ENCODE peak calls at places on chromosomes 1 and 21, in six cellular contexts. W is HEK293T, Y is IMR-90, S is K562, M is HepG2, U is GM12878. C is an unnamed sample.

GRCh38 chr1:204350857-204351573 is 8.7 kb downstream of the PLEKHA6 start:
- DNase-seq in S (peak), W (no peak), U (no peak), Y (peak), M (no peak), C (no peak)

GRCh38 chr1:54812801-54813478 is 11.8 kb upstream of the TTC22 start:
- DNase-seq in Y (no peak), S (no peak), U (peak), W (no peak), M (no peak), C (no peak)

GRCh38 chr1:214566158-214567104 is 15.0 kb upstream of the PTPN14 start:
- DNase-seq in M (no peak), W (no peak), S (no peak), U (no peak), Y (peak), C (peak)

GRCh38 chr1:55441474-55441873 is 226.3 kb upstream of the USP24 start:
- DNase-seq in W (no peak), S (no peak), Y (peak), U (no peak), M (no peak), C (no peak)

GRCh38 chr1:202302166-202302565 is 39.6 kb downstream of the UBE2T start:
- DNase-seq in W (no peak), M (no peak), U (no peak), Y (no peak), S (no peak), C (no peak)

GRCh38 chr1:8077120-8077573 is 51.0 kb upstream of the ERRFI1 start:
- DNase-seq in W (no peak), Y (peak), S (peak), U (no peak), M (peak), C (peak)

GRCh38 chr1:165543651-165544452 is at the start of gene LRRC52:
- DNase-seq in S (no peak), M (no peak), U (no peak), W (no peak), Y (no peak), C (no peak)

GRCh38 chr1:7940745-7941436 is at the start of gene TNFRSF9:
- DNase-seq in Y (peak), M (no peak), S (peak), W (peak), U (no peak), C (peak)

GRCh38 chr1:95169544-95169943 is 52.4 kb downstream of the TLCD4 start:
- DNase-seq in Y (no peak), W (no peak), U (no peak), M (peak), S (peak), C (peak)

GRCh38 chr1:89149229-89149628 is 23.3 kb upstream of the GBP2 start:
- DNase-seq in U (no peak), Y (peak), S (no peak), M (peak), W (no peak), C (no peak)

GRCh38 chr1:61079898-61080336 is 2.4 kb upstream of the NFIA start:
- DNase-seq in U (no peak), Y (peak), W (peak), M (peak), S (peak), C (no peak)

GRCh38 chr1:200890818-200891773 is 3.6 kb upstream of the INAVA start:
- DNase-seq in W (peak), M (peak), U (no peak), Y (peak), S (no peak), C (peak)

GRCh38 chr1:209751627-209752231 is 4.1 kb upstream of the TRAF3IP3 start:
- DNase-seq in W (no peak), Y (no peak), M (no peak), S (no peak), U (peak), C (no peak)

GRCh38 chr21:34243562-34243961 is 120.2 kb upstream of the KCNE2 start:
- DNase-seq in U (no peak), M (peak), W (peak), S (peak), Y (peak), C (peak)

GRCh38 chr1:224499204-224499603 is 64.6 kb upstream of the WDR26 start:
- DNase-seq in S (peak), M (no peak), U (no peak), W (no peak), Y (no peak), C (no peak)

GRCh38 chr1:25478633-25479032 is 47.9 kb downstream of the MACO1 start:
- DNase-seq in Y (no peak), S (no peak), U (no peak), M (no peak), W (no peak), C (no peak)

GRCh38 chr1:13661539-13661938 is 38.4 kb upstream of the PRDM2 start:
- DNase-seq in M (no peak), W (no peak), S (no peak), Y (no peak), U (no peak), C (no peak)

GRCh38 chr1:67812225-67812624 is 21.0 kb downstream of the GNG12 start:
- DNase-seq in S (no peak), Y (no peak), M (no peak), U (no peak), W (no peak), C (no peak)

GRCh38 chr1:1175221-1176062 is 1.8 kb downstream of the TTLL10 start:
- DNase-seq in M (no peak), Y (no peak), S (no peak), U (no peak), W (no peak), C (no peak)

GRCh38 chr1:175009532-175009931 is 9.8 kb downstream of the CACYBP start:
- DNase-seq in U (no peak), W (no peak), M (no peak), S (no peak), Y (no peak), C (no peak)

GRCh38 chr1:236514703-236515442 is 8.9 kb upstream of the LGALS8 start:
- DNase-seq in M (peak), U (no peak), S (no peak), W (no peak), Y (no peak), C (peak)

GRCh38 chr1:88892146-88892877 is 945 bp upstream of the GTF2B start:
- DNase-seq in S (no peak), U (no peak), M (peak), Y (peak), W (peak), C (peak)

GRCh38 chr1:209768354-209768774 is 12.5 kb downstream of the TRAF3IP3 start:
- DNase-seq in M (no peak), W (no peak), U (peak), Y (no peak), S (no peak), C (no peak)

GRCh38 chr21:21860888-21861287 is 862.7 kb downstream of the NCAM2 start:
- DNase-seq in M (no peak), Y (peak), W (no peak), U (no peak), S (no peak), C (no peak)

GRCh38 chr1:61227857-61228557 is 145.6 kb downstream of the NFIA start:
- DNase-seq in M (no peak), Y (no peak), U (no peak), W (no peak), S (no peak), C (no peak)

GRCh38 chr1:209412036-209412435 is 171.5 kb upstream of the CAMK1G start:
- DNase-seq in S (no peak), W (no peak), M (no peak), Y (peak), U (no peak), C (no peak)

GRCh38 chr1:182968846-182969734 is 16.1 kb upstream of the SHCBP1L start:
- DNase-seq in S (no peak), U (no peak), M (peak), W (no peak), Y (no peak), C (no peak)

GRCh38 chr1:156376958-156377919 is 8.2 kb downstream of the RHBG start:
- DNase-seq in U (no peak), Y (no peak), W (no peak), S (no peak), M (no peak), C (no peak)

GRCh38 chr1:199322278-199322677 is 683.4 kb downstream of the PTPRC start:
- DNase-seq in Y (no peak), U (no peak), M (no peak), S (no peak), W (no peak), C (no peak)

GRCh38 chr1:30452925-30453324 is 270.5 kb downstream of the MATN1 start:
- DNase-seq in Y (no peak), U (no peak), W (no peak), S (no peak), M (no peak), C (no peak)

GRCh38 chr1:117828206-117828605 is 101.2 kb downstream of the GDAP2 start:
- DNase-seq in M (no peak), W (no peak), Y (peak), U (no peak), S (no peak), C (no peak)

DNA sequence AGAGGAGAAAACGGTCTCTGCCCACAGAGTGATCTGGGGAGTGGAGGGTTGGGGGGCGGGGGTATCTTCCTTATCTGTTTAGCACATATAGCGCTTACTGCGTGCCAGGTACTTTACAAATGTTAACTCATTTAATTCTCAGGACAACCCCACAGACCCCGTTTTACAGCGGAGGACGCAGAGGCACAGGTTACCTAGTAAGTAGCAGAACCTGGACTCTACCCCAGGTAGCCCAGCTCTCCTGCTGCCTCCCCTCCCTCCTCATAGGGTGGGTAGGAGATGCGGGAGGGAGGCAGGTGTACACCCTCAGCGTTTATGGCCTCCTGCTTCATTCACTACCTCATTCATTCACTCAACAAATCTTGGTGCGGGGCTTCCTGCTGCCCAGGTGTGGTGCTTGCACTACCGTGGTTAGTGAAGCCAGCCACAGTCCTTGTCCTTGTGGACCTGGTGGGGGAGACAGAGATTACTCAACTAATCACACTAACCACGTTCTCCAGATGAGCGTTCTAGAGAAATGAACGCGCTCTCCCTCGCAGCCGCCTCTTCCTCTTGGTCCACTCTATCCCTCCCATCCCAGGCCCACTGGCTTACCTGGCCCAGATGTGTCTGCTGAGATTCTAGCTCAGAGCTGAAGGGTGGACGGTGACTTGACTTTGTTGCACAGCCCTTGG is 102.0 kb downstream of the IER5 start:
- DNase-seq in U (no peak), M (no peak), S (no peak), Y (no peak), W (no peak), C (peak)
- TF ChIP-seq BHLHE40 in U (no peak), M (no peak), S (no peak), Y (no peak), W (no peak), C (no peak)

DNA sequence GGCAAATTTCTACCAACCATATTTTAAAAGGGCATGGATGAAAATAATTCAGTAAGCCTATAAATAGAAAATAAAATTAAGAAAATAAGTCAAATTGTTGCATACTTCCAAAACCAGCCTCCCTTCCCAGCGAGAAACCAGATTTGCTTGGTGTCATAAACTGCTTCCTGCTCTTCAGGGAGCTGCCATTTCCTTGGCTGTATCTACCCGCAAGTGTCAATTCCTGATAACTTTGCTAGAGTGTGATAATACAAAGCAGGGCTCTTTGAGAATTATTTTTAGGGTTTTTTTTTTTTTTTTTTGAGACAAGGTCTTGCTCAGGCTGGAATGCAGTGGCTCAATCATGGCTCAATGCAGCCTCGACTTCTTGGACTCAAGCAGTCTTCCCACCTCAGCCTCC is 62.3 kb downstream of the S1PR1 start:
- DNase-seq in Y (no peak), M (no peak), U (no peak), W (no peak), S (no peak), C (no peak)
- TF ChIP-seq BHLHE40 in Y (no peak), M (no peak), U (no peak), W (no peak), S (no peak), C (no peak)

DNA sequence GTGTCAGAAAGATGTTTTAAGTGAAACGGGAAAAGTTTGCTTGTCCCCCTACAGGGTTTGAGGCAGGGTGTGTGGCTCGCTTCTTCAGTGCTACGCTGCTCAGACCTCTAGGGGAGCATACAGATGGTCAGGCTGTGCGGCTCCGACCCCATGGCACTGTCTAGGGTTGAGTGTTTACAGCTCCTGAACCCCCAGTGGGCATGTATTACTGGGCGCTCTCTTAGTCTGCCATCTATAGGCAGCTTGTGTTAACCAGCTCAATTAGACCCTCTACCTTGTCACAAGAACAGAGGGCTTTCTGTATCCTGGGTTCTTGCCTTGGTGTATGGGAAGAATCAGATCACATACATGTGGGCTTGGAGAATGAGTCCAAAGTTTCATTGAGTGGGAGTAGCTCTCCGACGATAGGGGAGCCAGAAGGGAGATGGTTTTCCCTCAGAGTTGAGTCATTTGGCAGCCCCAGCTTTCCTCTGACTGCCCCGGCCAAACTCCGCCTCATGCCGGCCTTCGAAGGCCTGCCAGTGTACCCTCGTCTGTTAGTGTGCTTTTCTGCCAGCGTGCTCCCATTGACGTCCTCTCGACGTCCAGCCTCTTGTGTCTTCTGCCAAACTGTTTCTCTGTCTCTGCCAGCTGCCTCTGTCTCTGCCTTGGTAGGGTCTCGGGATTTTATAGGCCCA is 38.6 kb upstream of the ADGRL4 start:
- DNase-seq in W (no peak), U (no peak), Y (no peak), M (no peak), S (no peak), C (no peak)
- TF ChIP-seq BHLHE40 in W (no peak), U (no peak), Y (no peak), M (no peak), S (no peak), C (no peak)

GRCh38 chr1:65062339-65062738 is 85.7 kb upstream of the AK4 start:
- DNase-seq in S (no peak), W (no peak), M (no peak), Y (no peak), U (no peak), C (no peak)

GRCh38 chr1:65056866-65057265 is 90.5 kb upstream of the JAK1 start:
- DNase-seq in Y (no peak), S (no peak), M (no peak), W (no peak), U (no peak), C (no peak)

GRCh38 chr1:65063025-65063424 is 85.0 kb upstream of the AK4 start:
- DNase-seq in S (no peak), W (no peak), M (peak), Y (no peak), U (no peak), C (no peak)

GRCh38 chr1:65056234-65056633 is 89.9 kb upstream of the JAK1 start:
- DNase-seq in M (no peak), S (no peak), U (no peak), W (no peak), Y (no peak), C (no peak)

DNA sequence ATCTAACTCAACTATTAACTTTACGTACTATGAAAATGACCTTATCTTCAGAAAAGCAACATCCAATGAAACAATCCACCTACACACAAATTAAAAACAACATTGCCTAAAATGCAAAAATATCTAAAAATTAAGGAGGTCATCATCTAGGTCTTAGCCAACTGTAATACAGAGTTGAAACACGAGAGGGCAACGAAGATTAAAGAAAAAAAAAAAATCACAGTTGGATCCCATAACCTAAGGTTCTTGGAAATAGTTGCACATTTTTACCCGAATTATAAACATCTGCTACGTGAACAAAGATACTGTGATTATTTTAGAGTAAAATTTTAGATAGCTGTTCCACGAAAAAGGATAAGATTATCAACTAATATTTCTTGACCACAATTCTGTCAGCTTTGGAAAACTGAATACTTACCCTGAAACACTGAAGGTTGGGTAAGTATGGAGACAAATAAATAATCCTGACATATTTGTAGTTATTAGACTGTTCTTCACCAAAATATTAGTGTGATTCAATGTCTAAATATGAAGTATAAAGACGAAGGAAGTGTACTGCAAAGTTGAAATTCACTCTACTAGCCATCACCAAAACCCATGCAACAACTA is 88.0 kb upstream of the AK4 start:
- DNase-seq in Y (peak), M (peak), W (peak), S (peak), U (no peak), C (peak)
- TF ChIP-seq BHLHE40 in Y (no peak), M (no peak), W (no peak), S (no peak), U (no peak), C (no peak)

DNA sequence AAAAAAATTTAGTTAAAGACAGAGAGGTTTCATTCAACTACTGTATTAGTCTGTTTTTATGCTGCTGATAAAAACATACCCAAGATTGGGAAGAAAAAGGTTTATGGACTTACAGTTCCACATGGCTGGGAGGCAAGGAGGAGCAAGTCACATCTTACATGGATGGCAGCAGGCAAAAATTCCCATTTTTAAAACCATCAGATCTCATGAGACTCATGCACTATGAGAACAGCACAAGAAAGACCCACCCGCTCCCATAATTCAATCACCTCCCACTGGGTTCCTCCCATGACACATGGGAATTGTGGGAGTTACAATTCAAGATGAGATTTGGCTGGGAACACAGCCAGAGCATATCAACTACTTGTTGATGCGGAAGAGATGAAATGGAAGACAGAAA is 9.2 kb downstream of the GPR161 start:
- DNase-seq in U (no peak), W (no peak), S (no peak), M (no peak), Y (no peak), C (no peak)
- TF ChIP-seq BHLHE40 in U (no peak), W (no peak), S (no peak), M (no peak), Y (no peak), C (no peak)

C was measured in A549.